ENCODE peak calls at places on chromosomes 12 and 14, in seven cellular contexts. Q is uterus; U is DND-41; P is OCI-LY7; O is colonic mucosa; B is heart right ventricle; W is CD8-positive, alpha-beta memory T cell. N is an unnamed sample.

GRCh38 chr14:50044040-50044651 is 72.2 kb downstream of the VCPKMT start:
- DNase-seq in Q (no peak), U (peak), P (peak), O (no peak), B (no peak), W (peak), N (no peak)

GRCh38 chr12:20946732-20947131 is 136.2 kb downstream of the SLCO1B3 start:
- DNase-seq in Q (no peak), U (peak), P (peak), O (peak), B (no peak), W (no peak), N (peak)

GRCh38 chr12:52873832-52874572 is 25.2 kb upstream of the KRT78 start:
- DNase-seq in Q (peak), U (peak), P (no peak), O (peak), B (peak), W (peak), N (peak)

GRCh38 chr14:104188727-104189400 is 50.5 kb downstream of the KIF26A start:
- DNase-seq in Q (no peak), U (no peak), P (no peak), O (no peak), B (no peak), W (no peak), N (no peak)

GRCh38 chr14:69036757-69037506 is 57.8 kb upstream of the ACTN1 start:
- DNase-seq in Q (no peak), U (no peak), P (no peak), O (no peak), B (no peak), W (no peak), N (no peak)

GRCh38 chr14:53409974-53410373 is 256.9 kb upstream of the DDHD1 start:
- DNase-seq in Q (no peak), U (no peak), P (no peak), O (no peak), B (no peak), W (no peak), N (peak)

GRCh38 chr14:102262894-102263462 is 42.0 kb downstream of the MOK start:
- DNase-seq in Q (no peak), U (no peak), P (no peak), O (no peak), B (no peak), W (no peak), N (peak)

GRCh38 chr12:75439048-75439447 is 41.5 kb upstream of the GLIPR1 start:
- DNase-seq in Q (no peak), U (no peak), P (no peak), O (no peak), B (no peak), W (no peak), N (peak)

GRCh38 chr14:90184571-90185266 is 71.6 kb upstream of the PSMC1 start:
- DNase-seq in Q (no peak), U (no peak), P (no peak), O (no peak), B (no peak), W (no peak), N (no peak)

GRCh38 chr14:52987514-52987913 is 36.7 kb upstream of the FERMT2 start:
- DNase-seq in Q (no peak), U (no peak), P (no peak), O (no peak), B (no peak), W (no peak), N (no peak)

GRCh38 chr14:76497550-76498484 is 121.9 kb downstream of the ESRRB start:
- DNase-seq in Q (no peak), U (peak), P (peak), O (no peak), B (no peak), W (no peak), N (no peak)

GRCh38 chr12:109151457-109151856 is 35.1 kb downstream of the ACACB start:
- DNase-seq in Q (no peak), U (no peak), P (no peak), O (no peak), B (no peak), W (no peak), N (no peak)

GRCh38 chr12:24480766-24481449 is 468.0 kb downstream of the BCAT1 start:
- DNase-seq in Q (no peak), U (no peak), P (no peak), O (no peak), B (no peak), W (no peak), N (no peak)

GRCh38 chr12:47837190-47838171 is 17.8 kb upstream of the HDAC7 start:
- DNase-seq in Q (peak), U (peak), P (peak), O (peak), B (peak), W (peak), N (peak)

GRCh38 chr14:51730094-51730493 is 78.4 kb downstream of the FRMD6 start:
- DNase-seq in Q (no peak), U (no peak), P (no peak), O (no peak), B (no peak), W (no peak), N (no peak)

DNA sequence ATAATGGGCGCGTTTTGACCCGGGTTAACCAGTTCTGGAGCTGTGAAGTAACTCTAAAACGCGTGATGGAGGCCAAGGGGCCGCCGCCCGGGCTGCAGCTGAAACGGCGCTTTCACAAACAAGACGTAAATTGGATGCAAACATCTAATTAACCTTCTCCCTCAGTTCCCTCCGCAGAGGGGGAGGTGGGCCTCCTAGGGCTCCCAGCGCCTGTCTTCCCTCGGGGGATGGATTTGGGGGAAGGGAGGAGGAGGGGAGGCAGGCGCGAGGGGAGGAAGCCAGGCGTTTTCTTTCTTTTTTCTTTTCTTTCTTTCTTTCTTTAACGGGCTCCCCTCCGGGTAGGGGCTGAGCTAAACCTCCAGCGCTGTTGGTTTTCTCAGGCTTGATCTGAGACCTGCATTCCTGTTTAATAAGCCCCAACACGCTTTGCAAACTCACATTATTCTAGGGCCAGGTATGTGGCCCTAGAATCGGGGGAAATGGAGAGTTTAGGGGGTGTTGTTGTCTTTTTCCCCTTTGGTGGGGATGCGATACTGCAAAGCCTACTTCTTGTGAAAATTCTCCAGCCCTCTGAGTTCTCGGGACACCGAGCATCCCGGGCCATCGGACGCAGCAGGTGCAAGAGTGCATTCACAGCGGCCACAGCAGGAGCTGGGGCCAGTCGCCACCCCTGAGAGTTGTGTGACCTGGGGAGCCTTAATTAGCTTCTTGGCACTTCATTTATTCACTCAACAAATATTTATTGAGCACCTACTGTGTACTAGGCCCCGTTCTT is 43.6 kb upstream of the LHX5 start:
- DNase-seq in Q (no peak), U (no peak), P (no peak), O (no peak), B (no peak), W (no peak), N (no peak)
- H3K4me3 ChIP-seq in Q (no peak), U (no peak), P (no peak), O (no peak), B (no peak), W (no peak), N (no peak)

GRCh38 chr12:32309811-32310755 is 89.3 kb upstream of the FGD4 start:
- DNase-seq in Q (no peak), U (no peak), P (no peak), O (peak), B (no peak), W (no peak), N (no peak)
- H3K27ac ChIP-seq in Q (no peak), U (no peak), P (no peak), O (no peak), B (no peak), W (no peak), N (no peak)

GRCh38 chr12:57751432-57751787 is 700 bp downstream of the CDK4 start:
- DNase-seq in Q (no peak), U (no peak), P (no peak), O (no peak), B (no peak), W (no peak), N (no peak)
- H3K4me3 ChIP-seq in Q (peak), U (peak), P (peak), O (peak), B (peak), W (peak), N (peak)

DNA sequence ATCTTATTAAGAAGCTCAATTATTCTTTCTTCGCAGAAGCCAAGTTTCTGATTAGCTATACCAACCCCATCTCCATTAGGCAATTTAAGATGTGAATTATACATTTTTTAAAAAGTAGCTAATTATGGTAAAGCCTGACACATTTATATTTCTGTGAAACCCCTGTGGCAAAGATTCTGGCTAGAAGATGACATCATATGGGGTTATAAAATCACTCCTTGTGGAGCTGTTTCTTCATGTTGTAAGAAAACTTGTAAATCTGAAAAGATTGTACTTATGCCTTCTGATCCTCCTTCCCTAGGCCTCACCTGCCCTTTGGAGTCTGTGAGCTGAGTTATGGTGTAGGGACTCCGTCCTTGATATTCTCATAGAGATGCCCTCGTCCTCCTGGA is 78.1 kb downstream of the CHST11 start:
- DNase-seq in Q (no peak), U (no peak), P (no peak), O (no peak), B (no peak), W (no peak), N (no peak)
- H3K27ac ChIP-seq in Q (no peak), U (no peak), P (no peak), O (no peak), B (no peak), W (no peak), N (no peak)

GRCh38 chr14:91356218-91356763 is 61.3 kb downstream of the CCDC88C start:
- DNase-seq in Q (no peak), U (no peak), P (peak), O (no peak), B (no peak), W (no peak), N (no peak)
- H3K4me3 ChIP-seq in Q (no peak), U (no peak), P (peak), O (no peak), B (no peak), W (peak), N (no peak)

GRCh38 chr12:84512751-84513150 is 399.8 kb downstream of the SLC6A15 start:
- DNase-seq in Q (no peak), U (no peak), P (no peak), O (no peak), B (no peak), W (no peak), N (peak)
- H3K27ac ChIP-seq in Q (no peak), U (no peak), P (no peak), O (no peak), B (no peak), W (no peak), N (no peak)

DNA sequence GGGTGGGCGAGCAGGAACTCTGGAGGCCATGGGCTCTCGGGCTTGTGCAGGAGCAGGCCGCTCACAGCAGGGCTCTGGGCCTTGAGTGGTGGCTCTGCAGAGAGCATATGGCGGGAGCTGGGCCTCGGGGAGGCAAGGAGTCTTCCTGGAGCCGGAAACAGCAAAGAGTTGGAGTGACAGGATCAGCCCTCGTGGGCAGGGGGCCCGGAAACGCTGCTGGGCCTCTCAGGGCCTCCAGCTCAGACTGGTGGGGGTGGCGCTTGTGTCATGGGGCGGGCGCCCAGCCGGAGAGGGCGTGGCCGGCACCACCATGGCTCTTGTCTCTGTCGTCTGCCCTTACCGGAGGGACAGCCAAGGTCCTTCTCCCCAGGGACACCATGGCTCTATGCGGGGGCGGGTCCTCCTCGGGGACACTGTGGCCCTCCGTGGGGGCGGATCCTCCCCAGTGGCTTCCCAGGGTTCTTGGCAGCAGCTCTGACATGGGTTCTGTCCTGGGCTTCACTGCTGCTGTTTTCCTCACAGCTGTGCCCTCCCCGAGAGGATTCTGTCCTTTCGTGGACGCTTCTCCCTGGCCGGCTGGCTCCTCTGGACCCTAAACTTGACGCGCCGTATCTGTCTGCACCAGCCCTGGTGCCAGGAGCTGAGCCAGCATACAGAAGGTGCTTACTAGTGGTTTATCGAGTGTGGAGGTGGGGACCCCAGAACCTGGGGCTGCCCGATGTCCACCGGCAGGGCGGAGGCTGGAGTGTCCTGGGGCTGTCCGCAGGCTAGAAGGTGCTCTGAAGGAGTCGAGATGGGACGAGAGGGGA is 17.0 kb downstream of the FBRSL1 start:
- DNase-seq in Q (peak), U (peak), P (no peak), O (peak), B (peak), W (peak), N (peak)
- H3K4me3 ChIP-seq in Q (no peak), U (no peak), P (no peak), O (no peak), B (peak), W (peak), N (peak)